ENCODE peak calls at places on chromosomes 11 and 22, in ten cellular contexts. One of them, this sample, is unnamed.

GRCh38 chr11:112538529-112538928 is 277.9 kb upstream of the PLET1 start:
- DNase-seq in heart right ventricle: no peak
- DNase-seq in lower lobe of right lung: no peak
- DNase-seq in epithelial cell of esophagus: no peak
- DNase-seq in lower leg skin: no peak
- DNase-seq in IMR-90: no peak
- DNase-seq in left lung: no peak
- DNase-seq in adrenal gland: no peak
- DNase-seq in stomach: no peak
- DNase-seq in BE2C: no peak
- DNase-seq in this sample: no peak

GRCh38 chr11:65577756-65578109 is 1.9 kb downstream of the EHBP1L1 start:
- DNase-seq in heart right ventricle: no peak
- DNase-seq in lower lobe of right lung: no peak
- DNase-seq in epithelial cell of esophagus: no peak
- DNase-seq in lower leg skin: no peak
- DNase-seq in IMR-90: no peak
- DNase-seq in left lung: no peak
- DNase-seq in adrenal gland: no peak
- DNase-seq in stomach: no peak
- DNase-seq in BE2C: no peak
- DNase-seq in this sample: no peak

GRCh38 chr11:46121724-46122477 is 647 bp upstream of the PHF21A start:
- DNase-seq in heart right ventricle: peak; percentile 84
- DNase-seq in lower lobe of right lung: peak; percentile 85
- DNase-seq in epithelial cell of esophagus: peak; percentile 93
- DNase-seq in lower leg skin: peak; percentile 94
- DNase-seq in IMR-90: peak; percentile 95
- DNase-seq in left lung: peak; percentile 90
- DNase-seq in adrenal gland: peak; percentile 79
- DNase-seq in stomach: peak; percentile 82
- DNase-seq in BE2C: peak; percentile 59
- DNase-seq in this sample: peak; percentile 95

GRCh38 chr11:64744544-64745218 is 739 bp upstream of the RASGRP2 start:
- DNase-seq in heart right ventricle: no peak
- DNase-seq in lower lobe of right lung: no peak
- DNase-seq in epithelial cell of esophagus: no peak
- DNase-seq in lower leg skin: no peak
- DNase-seq in IMR-90: no peak
- DNase-seq in left lung: peak; percentile 83
- DNase-seq in adrenal gland: no peak
- DNase-seq in stomach: no peak
- DNase-seq in BE2C: no peak
- DNase-seq in this sample: no peak

GRCh38 chr11:134466035-134466908 is 54.2 kb upstream of the B3GAT1 start:
- DNase-seq in heart right ventricle: no peak
- DNase-seq in lower lobe of right lung: no peak
- DNase-seq in epithelial cell of esophagus: no peak
- DNase-seq in lower leg skin: no peak
- DNase-seq in IMR-90: no peak
- DNase-seq in left lung: no peak
- DNase-seq in adrenal gland: no peak
- DNase-seq in stomach: peak; percentile 66
- DNase-seq in BE2C: no peak
- DNase-seq in this sample: no peak

GRCh38 chr11:101748572-101748971 is 164.8 kb upstream of the TRPC6 start:
- DNase-seq in heart right ventricle: no peak
- DNase-seq in lower lobe of right lung: no peak
- DNase-seq in epithelial cell of esophagus: no peak
- DNase-seq in lower leg skin: no peak
- DNase-seq in IMR-90: no peak
- DNase-seq in left lung: no peak
- DNase-seq in adrenal gland: no peak
- DNase-seq in stomach: no peak
- DNase-seq in BE2C: no peak
- DNase-seq in this sample: no peak

GRCh38 chr11:2462092-2462985 is 17.5 kb downstream of the KCNQ1 start:
- DNase-seq in heart right ventricle: no peak
- DNase-seq in lower lobe of right lung: no peak
- DNase-seq in epithelial cell of esophagus: no peak
- DNase-seq in lower leg skin: peak; percentile 68
- DNase-seq in IMR-90: no peak
- DNase-seq in left lung: no peak
- DNase-seq in adrenal gland: no peak
- DNase-seq in stomach: peak; percentile 22
- DNase-seq in BE2C: no peak
- DNase-seq in this sample: no peak

GRCh38 chr22:41030891-41031290 is 61.5 kb upstream of the EP300 start:
- DNase-seq in heart right ventricle: no peak
- DNase-seq in lower lobe of right lung: no peak
- DNase-seq in epithelial cell of esophagus: no peak
- DNase-seq in lower leg skin: no peak
- DNase-seq in IMR-90: peak; percentile 63
- DNase-seq in left lung: no peak
- DNase-seq in adrenal gland: no peak
- DNase-seq in stomach: no peak
- DNase-seq in BE2C: no peak
- DNase-seq in this sample: peak; percentile 56

GRCh38 chr11:69217276-69218105 is 61.8 kb downstream of the SMIM38 start:
- DNase-seq in heart right ventricle: no peak
- DNase-seq in lower lobe of right lung: no peak
- DNase-seq in epithelial cell of esophagus: no peak
- DNase-seq in lower leg skin: peak; percentile 59
- DNase-seq in IMR-90: no peak
- DNase-seq in left lung: no peak
- DNase-seq in adrenal gland: peak; percentile 7
- DNase-seq in stomach: peak; percentile 67
- DNase-seq in BE2C: no peak
- DNase-seq in this sample: no peak

DNA sequence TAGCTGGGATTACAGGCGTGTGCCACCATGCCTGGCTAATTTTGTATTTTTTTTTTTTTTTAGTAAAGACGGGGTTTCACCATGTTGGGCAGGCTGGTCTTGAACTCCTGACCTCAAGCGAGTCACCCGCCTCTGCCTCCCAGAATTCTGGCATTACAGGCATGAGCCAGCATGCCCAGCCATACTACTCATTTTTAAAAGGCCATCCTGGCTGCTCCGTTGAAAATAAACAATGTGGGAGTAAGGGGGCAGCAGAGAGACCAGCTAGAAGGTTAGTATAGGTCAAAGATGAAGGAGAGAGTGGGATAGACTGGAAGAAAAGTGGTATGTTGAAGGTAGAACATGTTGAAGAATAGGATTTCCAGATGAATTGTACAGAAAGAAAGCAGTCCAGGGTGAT is 17.6 kb upstream of the LIN7C start:
- DNase-seq in heart right ventricle: no peak
- DNase-seq in lower lobe of right lung: no peak
- DNase-seq in epithelial cell of esophagus: peak; percentile 51
- DNase-seq in lower leg skin: no peak
- DNase-seq in IMR-90: peak; percentile 66
- DNase-seq in left lung: no peak
- DNase-seq in adrenal gland: no peak
- DNase-seq in stomach: no peak
- DNase-seq in BE2C: peak; percentile 5
- DNase-seq in this sample: peak; percentile 57
- TF ChIP-seq CTCF in heart right ventricle: no peak
- TF ChIP-seq CTCF in lower lobe of right lung: no peak
- TF ChIP-seq CTCF in epithelial cell of esophagus: peak; percentile 19
- TF ChIP-seq CTCF in lower leg skin: no peak
- TF ChIP-seq CTCF in IMR-90: peak; percentile 33
- TF ChIP-seq CTCF in left lung: no peak
- TF ChIP-seq CTCF in adrenal gland: no peak
- TF ChIP-seq CTCF in stomach: no peak
- TF ChIP-seq CTCF in BE2C: peak; percentile 40
- TF ChIP-seq CTCF in this sample: peak; percentile 21

DNA sequence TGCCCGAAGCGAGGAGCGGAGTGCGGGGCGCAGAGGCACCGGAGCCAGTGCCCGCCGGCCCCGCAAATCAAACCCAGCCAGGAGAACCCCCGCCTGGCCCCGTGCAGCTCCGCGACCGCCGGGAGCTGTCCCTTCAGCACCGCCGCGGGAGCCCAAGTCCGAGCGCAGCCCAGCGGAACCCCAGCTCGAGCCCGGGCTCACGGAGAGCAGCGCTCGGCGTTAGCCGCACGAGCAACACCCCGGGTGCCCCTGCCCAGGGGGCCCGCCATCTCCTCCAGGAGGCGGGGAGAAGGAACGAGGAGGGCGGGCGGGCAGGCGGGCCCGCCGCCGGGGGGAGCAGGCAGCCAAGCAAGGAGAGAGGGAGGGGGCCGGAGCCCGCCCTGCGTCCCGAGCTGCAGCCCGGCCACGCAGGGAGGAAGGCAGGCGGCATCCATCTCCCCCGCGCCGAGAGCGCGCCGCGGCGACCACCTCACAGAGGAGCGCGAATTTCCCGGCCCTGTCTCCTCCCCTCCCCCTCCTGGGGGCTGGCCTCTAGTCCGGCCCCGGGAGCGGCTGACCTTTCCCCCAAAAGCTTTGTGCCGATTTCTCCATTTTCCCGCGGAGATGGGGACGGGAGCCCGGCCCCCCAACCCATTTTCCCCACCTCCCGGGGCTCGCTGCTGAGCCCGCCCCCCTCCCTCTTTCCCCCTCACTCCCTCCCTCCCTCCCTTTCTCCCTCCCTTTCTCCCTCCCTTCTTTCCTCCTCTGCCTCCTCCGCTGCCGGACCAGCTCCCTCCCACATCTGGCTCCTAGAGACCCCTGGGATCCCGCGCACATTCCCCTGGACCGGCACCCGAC is 623 bp downstream of the KCNC1 start:
- DNase-seq in heart right ventricle: peak; percentile 56
- DNase-seq in lower lobe of right lung: peak; percentile 68
- DNase-seq in epithelial cell of esophagus: peak; percentile 75
- DNase-seq in lower leg skin: no peak
- DNase-seq in IMR-90: peak; percentile 69
- DNase-seq in left lung: peak; percentile 88
- DNase-seq in adrenal gland: peak; percentile 75
- DNase-seq in stomach: peak; percentile 72
- DNase-seq in BE2C: peak; percentile 41
- DNase-seq in this sample: peak; percentile 58
- H3K4me3 ChIP-seq in heart right ventricle: peak overlapping the region; percentile 54
- H3K4me3 ChIP-seq in lower lobe of right lung: peak overlapping the region; percentile 37
- H3K4me3 ChIP-seq in epithelial cell of esophagus: no peak overlapping the region
- H3K4me3 ChIP-seq in lower leg skin: no peak overlapping the region
- H3K4me3 ChIP-seq in IMR-90: peak overlapping the region; percentile 10
- H3K4me3 ChIP-seq in left lung: no peak overlapping the region
- H3K4me3 ChIP-seq in adrenal gland: peak overlapping the region; percentile 1
- H3K4me3 ChIP-seq in stomach: peak overlapping the region; percentile 40
- H3K4me3 ChIP-seq in BE2C: peak overlapping the region; percentile 65
- H3K4me3 ChIP-seq in this sample: no peak overlapping the region

DNA sequence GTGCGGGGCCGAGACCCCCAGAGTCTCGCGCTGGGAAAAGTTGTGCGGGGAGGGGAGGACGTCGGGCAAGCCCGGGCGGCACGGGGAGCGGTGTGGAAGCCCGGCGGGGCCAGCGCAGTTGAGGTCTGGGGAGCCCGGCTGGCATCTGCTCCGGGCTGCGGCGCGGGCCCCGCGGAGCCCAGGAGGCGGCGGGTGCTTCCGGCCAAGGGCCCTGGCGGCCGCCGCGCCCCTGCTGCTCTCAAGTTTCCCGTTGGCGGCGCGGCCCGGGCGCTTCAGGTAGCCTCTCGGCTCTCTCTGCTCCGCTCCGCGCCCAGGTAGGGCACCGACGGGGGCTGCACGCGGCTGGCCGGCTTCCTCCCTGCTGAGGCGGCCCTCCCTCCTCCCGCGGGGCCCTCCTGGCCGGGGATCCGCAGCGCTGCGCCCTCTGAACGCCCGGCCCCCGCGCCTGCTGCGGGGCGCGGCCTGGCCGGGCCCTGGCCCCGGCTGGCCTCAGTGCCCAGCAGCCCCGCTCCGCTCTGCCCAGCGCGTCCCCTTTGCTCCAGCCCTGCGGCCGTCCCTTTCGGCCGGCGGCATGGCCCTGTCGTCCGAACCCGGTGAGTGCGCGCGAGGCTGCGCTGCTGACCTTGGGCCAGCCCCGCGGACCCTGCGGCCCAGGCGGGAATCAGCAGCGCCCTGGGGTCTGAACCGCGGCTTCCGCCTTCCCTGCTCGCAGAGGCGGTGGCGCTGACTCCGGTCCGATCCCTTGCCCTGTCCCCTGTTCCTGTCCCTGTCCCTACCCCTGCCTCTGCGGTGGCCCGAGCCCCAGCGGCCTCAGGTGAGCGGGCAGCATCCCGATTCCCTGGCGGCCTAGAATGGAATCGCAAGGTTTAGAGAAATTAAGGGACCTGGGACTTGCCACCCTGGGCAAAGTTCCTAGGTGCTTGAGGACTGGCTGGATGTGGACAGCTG is 4.3 kb upstream of the AMPD3 start:
- DNase-seq in heart right ventricle: peak; percentile 20
- DNase-seq in lower lobe of right lung: peak; percentile 79
- DNase-seq in epithelial cell of esophagus: peak; percentile 57
- DNase-seq in lower leg skin: no peak
- DNase-seq in IMR-90: no peak
- DNase-seq in left lung: peak; percentile 93
- DNase-seq in adrenal gland: peak; percentile 61
- DNase-seq in stomach: peak; percentile 74
- DNase-seq in BE2C: no peak
- DNase-seq in this sample: peak; percentile 25
- TF ChIP-seq CTCF in heart right ventricle: peak; percentile 40
- TF ChIP-seq CTCF in lower lobe of right lung: peak; percentile 55
- TF ChIP-seq CTCF in epithelial cell of esophagus: peak; percentile 70
- TF ChIP-seq CTCF in lower leg skin: no peak
- TF ChIP-seq CTCF in IMR-90: no peak
- TF ChIP-seq CTCF in left lung: peak; percentile 19
- TF ChIP-seq CTCF in adrenal gland: peak; percentile 53
- TF ChIP-seq CTCF in stomach: no peak
- TF ChIP-seq CTCF in BE2C: no peak
- TF ChIP-seq CTCF in this sample: peak; percentile 44

GRCh38 chr22:24516301-24516737 is 21.2 kb downstream of the UPB1 start:
- DNase-seq in heart right ventricle: no peak
- DNase-seq in lower lobe of right lung: no peak
- DNase-seq in epithelial cell of esophagus: peak; percentile 73
- DNase-seq in lower leg skin: no peak
- DNase-seq in IMR-90: peak; percentile 93
- DNase-seq in left lung: no peak
- DNase-seq in adrenal gland: no peak
- DNase-seq in stomach: no peak
- DNase-seq in BE2C: no peak
- DNase-seq in this sample: peak; percentile 93

GRCh38 chr22:24521791-24522245 is 26.7 kb downstream of the UPB1 start:
- DNase-seq in heart right ventricle: no peak
- DNase-seq in lower lobe of right lung: peak; percentile 76
- DNase-seq in epithelial cell of esophagus: peak; percentile 96
- DNase-seq in lower leg skin: no peak
- DNase-seq in IMR-90: peak; percentile 60
- DNase-seq in left lung: no peak
- DNase-seq in adrenal gland: no peak
- DNase-seq in stomach: peak; percentile 76
- DNase-seq in BE2C: peak; percentile 68
- DNase-seq in this sample: peak; percentile 41

GRCh38 chr22:24517446-24517845 is 22.3 kb downstream of the UPB1 start:
- DNase-seq in heart right ventricle: no peak
- DNase-seq in lower lobe of right lung: no peak
- DNase-seq in epithelial cell of esophagus: no peak
- DNase-seq in lower leg skin: no peak
- DNase-seq in IMR-90: no peak
- DNase-seq in left lung: no peak
- DNase-seq in adrenal gland: no peak
- DNase-seq in stomach: no peak
- DNase-seq in BE2C: peak; percentile 32
- DNase-seq in this sample: no peak

GRCh38 chr22:24518228-24518627 is 23.1 kb downstream of the UPB1 start:
- DNase-seq in heart right ventricle: no peak
- DNase-seq in lower lobe of right lung: no peak
- DNase-seq in epithelial cell of esophagus: no peak
- DNase-seq in lower leg skin: no peak
- DNase-seq in IMR-90: no peak
- DNase-seq in left lung: no peak
- DNase-seq in adrenal gland: no peak
- DNase-seq in stomach: no peak
- DNase-seq in BE2C: no peak
- DNase-seq in this sample: no peak

GRCh38 chr22:24518774-24519485 is 23.8 kb downstream of the UPB1 start:
- DNase-seq in heart right ventricle: no peak
- DNase-seq in lower lobe of right lung: no peak
- DNase-seq in epithelial cell of esophagus: no peak
- DNase-seq in lower leg skin: no peak
- DNase-seq in IMR-90: no peak
- DNase-seq in left lung: no peak
- DNase-seq in adrenal gland: no peak
- DNase-seq in stomach: no peak
- DNase-seq in BE2C: no peak
- DNase-seq in this sample: no peak
- H3K4me3 ChIP-seq in heart right ventricle: no peak overlapping the region
- H3K4me3 ChIP-seq in lower lobe of right lung: no peak overlapping the region
- H3K4me3 ChIP-seq in epithelial cell of esophagus: no peak overlapping the region
- H3K4me3 ChIP-seq in lower leg skin: no peak overlapping the region
- H3K4me3 ChIP-seq in IMR-90: no peak overlapping the region
- H3K4me3 ChIP-seq in left lung: no peak overlapping the region
- H3K4me3 ChIP-seq in adrenal gland: no peak overlapping the region
- H3K4me3 ChIP-seq in stomach: no peak overlapping the region
- H3K4me3 ChIP-seq in BE2C: no peak overlapping the region
- H3K4me3 ChIP-seq in this sample: no peak overlapping the region

This sample was measured in AG10803.